ENCODE peak calls at places on chromosomes 7 and 10, in four cellular contexts. O, J, G and B are unnamed samples.
A peak's percentile ranks its signal among the peaks of the same experiment; 100 is the strongest.

GRCh38 chr7:18978108-18978495 is 139.3 kb downstream of the TWIST1 start:
- DNase-seq in O (no peak), J (peak; percentile 60), G (peak; percentile 98), B (peak; percentile 6)

GRCh38 chr10:130926442-130926841 is 385.1 kb downstream of the TCERG1L start:
- DNase-seq in O (no peak), J (no peak), G (no peak), B (no peak)

GRCh38 chr7:79182283-79182682 is 271.2 kb downstream of the MAGI2 start:
- DNase-seq in O (no peak), J (no peak), G (peak; percentile 91), B (no peak)

GRCh38 chr10:99906470-99906869 is 103.3 kb downstream of the DNMBP start:
- DNase-seq in O (no peak), J (peak; percentile 76), G (peak; percentile 98), B (peak; percentile 95)

GRCh38 chr10:131580076-131580652 is 268.6 kb upstream of the TCERG1L start:
- DNase-seq in O (no peak), J (no peak), G (no peak), B (no peak)

GRCh38 chr10:34397324-34397723 is 417.8 kb downstream of the PARD3 start:
- DNase-seq in O (no peak), J (no peak), G (peak; percentile 67), B (no peak)

GRCh38 chr10:100009283-100009792 is 409 bp downstream of the DNMBP start:
- DNase-seq in O (peak; percentile 32), J (peak; percentile 69), G (peak; percentile 40), B (peak; percentile 48)

GRCh38 chr7:55019329-55019690 is 493 bp downstream of the EGFR start:
- DNase-seq in O (no peak), J (peak; percentile 58), G (no peak), B (no peak)

GRCh38 chr10:73873163-73873842 is 1.1 kb downstream of the CAMK2G start:
- DNase-seq in O (no peak), J (no peak), G (no peak), B (no peak)

GRCh38 chr10:970311-971149 is 17.7 kb upstream of the GTPBP4 start:
- DNase-seq in O (no peak), J (no peak), G (peak; percentile 26), B (peak; percentile 71)

GRCh38 chr7:3272691-3273141 is 28.3 kb upstream of the SDK1 start:
- DNase-seq in O (no peak), J (peak; percentile 62), G (peak; percentile 94), B (peak; percentile 65)

GRCh38 chr10:42609872-42610271 is 28.5 kb downstream of the ZNF33B start:
- DNase-seq in O (no peak), J (no peak), G (no peak), B (peak; percentile 21)

GRCh38 chr7:111953611-111954010 is 252.6 kb downstream of the DOCK4 start:
- DNase-seq in O (no peak), J (peak; percentile 64), G (peak; percentile 15), B (peak; percentile 45)

GRCh38 chr10:93554760-93555432 is 11.6 kb upstream of the FFAR4 start:
- DNase-seq in O (peak; percentile 22), J (peak; percentile 74), G (peak; percentile 64), B (no peak)

GRCh38 chr7:121872831-121873764 is at the start of gene PTPRZ1:
- DNase-seq in O (peak; percentile 11), J (peak; percentile 26), G (peak; percentile 11), B (peak; percentile 6)

GRCh38 chr10:29657719-29658274 is 23.0 kb upstream of the SVIL start:
- DNase-seq in O (no peak), J (no peak), G (no peak), B (no peak)